ENCODE peak calls at places on chromosomes 4 and X, in six cellular contexts. Z, G, S, A, V and X are unnamed samples.

GRCh38 chr4:6017800-6018199 is 431 bp downstream of the C4orf50 start:
- DNase-seq in Z (no peak), G (no peak), S (no peak), A (no peak), V (no peak), X (no peak)

GRCh38 chrX:291411-291901 is 10.3 kb downstream of the PLCXD1 start:
- DNase-seq in Z (no peak), G (no peak), S (no peak), A (no peak), V (no peak), X (no peak)

GRCh38 chr4:7485096-7485495 is 50.4 kb upstream of the PSAPL1 start:
- DNase-seq in Z (no peak), G (no peak), S (no peak), A (no peak), V (no peak), X (no peak)

GRCh38 chr4:1746265-1746691 is 25.0 kb downstream of the TACC3 start:
- DNase-seq in Z (peak), G (peak), S (peak), A (peak), V (peak), X (peak)

GRCh38 chrX:133783273-133783672 is 202.1 kb downstream of the GPC3 start:
- DNase-seq in Z (peak), G (peak), S (no peak), A (no peak), V (no peak), X (no peak)

GRCh38 chr4:14985161-14985560 is 17.1 kb upstream of the CPEB2 start:
- DNase-seq in Z (no peak), G (no peak), S (no peak), A (no peak), V (no peak), X (no peak)

GRCh38 chr4:7546809-7547367 is 112.2 kb upstream of the PSAPL1 start:
- DNase-seq in Z (no peak), G (no peak), S (no peak), A (no peak), V (no peak), X (no peak)

GRCh38 chr4:102525099-102525498 is 23.9 kb downstream of the NFKB1 start:
- DNase-seq in Z (no peak), G (no peak), S (no peak), A (no peak), V (no peak), X (no peak)

GRCh38 chr4:80171251-80171650 is 26.1 kb upstream of the PRDM8 start:
- DNase-seq in Z (no peak), G (no peak), S (no peak), A (no peak), V (no peak), X (no peak)

GRCh38 chr4:12633058-12633651 is 851.0 kb downstream of the RAB28 start:
- DNase-seq in Z (peak), G (peak), S (peak), A (peak), V (peak), X (peak)

GRCh38 chr4:2068566-2068965 is 9.4 kb downstream of the NAT8L start:
- DNase-seq in Z (no peak), G (no peak), S (no peak), A (no peak), V (no peak), X (no peak)

GRCh38 chrX:48071064-48071985 is at the start of gene ZNF630:
- DNase-seq in Z (peak), G (peak), S (peak), A (peak), V (peak), X (no peak)

GRCh38 chr4:103008875-103009729 is 10.4 kb downstream of the SLC9B1 start:
- DNase-seq in Z (peak), G (peak), S (no peak), A (no peak), V (no peak), X (no peak)

GRCh38 chr4:73740353-73740778 is at the start of gene CXCL8:
- DNase-seq in Z (no peak), G (peak), S (no peak), A (no peak), V (peak), X (no peak)

GRCh38 chr4:8727131-8727530 is 134.6 kb downstream of the CPZ start:
- DNase-seq in Z (no peak), G (no peak), S (peak), A (no peak), V (no peak), X (no peak)

GRCh38 chrX:40107291-40108083 is 9.7 kb upstream of the BCOR start:
- DNase-seq in Z (no peak), G (no peak), S (peak), A (no peak), V (no peak), X (peak)

GRCh38 chr4:128572778-128573241 is 236.7 kb upstream of the JADE1 start:
- DNase-seq in Z (no peak), G (no peak), S (no peak), A (no peak), V (no peak), X (no peak)

GRCh38 chr4:78414116-78414515 is 137.5 kb upstream of the ANXA3 start:
- DNase-seq in Z (no peak), G (no peak), S (no peak), A (no peak), V (no peak), X (no peak)

GRCh38 chrX:46407753-46408130 is 137.5 kb downstream of the ZNF674 start:
- DNase-seq in Z (no peak), G (no peak), S (no peak), A (no peak), V (no peak), X (no peak)

GRCh38 chr4:83075271-83075670 is 39.3 kb downstream of the PLAC8 start:
- DNase-seq in Z (no peak), G (no peak), S (no peak), A (no peak), V (no peak), X (no peak)

GRCh38 chrX:108399427-108400165 is 38.6 kb downstream of the COL4A6 start:
- DNase-seq in Z (no peak), G (no peak), S (no peak), A (no peak), V (no peak), X (no peak)

GRCh38 chrX:10010686-10011085 is 43.5 kb downstream of the CLDN34 start:
- DNase-seq in Z (no peak), G (no peak), S (no peak), A (no peak), V (no peak), X (no peak)

GRCh38 chr4:7610062-7610670 is 175.4 kb upstream of the PSAPL1 start:
- DNase-seq in Z (no peak), G (no peak), S (no peak), A (no peak), V (no peak), X (no peak)

GRCh38 chrX:110213183-110213582 is 104.7 kb downstream of the AMMECR1 start:
- DNase-seq in Z (no peak), G (no peak), S (no peak), A (no peak), V (no peak), X (no peak)

GRCh38 chrX:110210417-110211139 is 107.3 kb downstream of the AMMECR1 start:
- DNase-seq in Z (no peak), G (no peak), S (no peak), A (no peak), V (no peak), X (no peak)

GRCh38 chrX:110214684-110215083 is 103.2 kb downstream of the AMMECR1 start:
- DNase-seq in Z (no peak), G (no peak), S (no peak), A (no peak), V (no peak), X (no peak)

GRCh38 chrX:110211340-110211739 is 106.5 kb downstream of the AMMECR1 start:
- DNase-seq in Z (no peak), G (no peak), S (no peak), A (no peak), V (no peak), X (no peak)

DNA sequence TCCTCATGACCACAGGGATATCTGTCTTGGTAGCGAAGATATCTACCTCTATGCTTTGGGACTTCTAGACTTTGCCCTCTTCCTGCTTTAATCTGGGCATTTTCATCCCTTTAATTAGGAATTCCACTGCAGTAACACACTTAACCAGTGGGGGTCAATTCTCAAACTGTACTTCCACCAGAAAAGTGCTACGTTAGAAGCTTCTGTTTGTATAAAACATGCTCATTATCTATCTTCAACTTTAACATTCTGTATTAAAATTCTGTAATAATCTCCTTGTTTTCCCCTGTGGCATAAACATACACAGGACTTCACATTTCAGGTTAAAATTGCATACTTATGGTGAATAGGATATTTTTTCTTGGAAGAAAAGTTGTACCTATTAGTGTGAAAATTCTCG is 105.6 kb downstream of the AMMECR1 start:
- DNase-seq in Z (no peak), G (no peak), S (no peak), A (no peak), V (no peak), X (no peak)
- TF ChIP-seq CTCF in Z (peak), G (peak), S (no peak), A (no peak), V (no peak), X (no peak)

GRCh38 chr4:140053185-140053584 is 100.8 kb downstream of the MAML3 start:
- DNase-seq in Z (no peak), G (no peak), S (no peak), A (no peak), V (no peak), X (no peak)

GRCh38 chr4:140054861-140055260 is 99.1 kb downstream of the MAML3 start:
- DNase-seq in Z (no peak), G (no peak), S (no peak), A (no peak), V (no peak), X (no peak)

GRCh38 chr4:140049024-140049923 is 104.7 kb downstream of the MAML3 start:
- DNase-seq in Z (peak), G (peak), S (no peak), A (peak), V (no peak), X (no peak)

GRCh38 chr4:140049924-140050681 is 103.9 kb downstream of the MAML3 start:
- DNase-seq in Z (no peak), G (peak), S (no peak), A (no peak), V (no peak), X (no peak)

GRCh38 chr4:140052050-140052449 is 101.9 kb downstream of the MAML3 start:
- DNase-seq in Z (no peak), G (peak), S (peak), A (peak), V (peak), X (no peak)
- TF ChIP-seq CTCF in Z (peak), G (peak), S (peak), A (peak), V (peak), X (no peak)

GRCh38 chr4:65033899-65034298 is 624.6 kb upstream of the TECRL start:
- DNase-seq in Z (no peak), G (no peak), S (no peak), A (no peak), V (no peak), X (no peak)
- TF ChIP-seq CTCF in Z (no peak), G (no peak), S (no peak), A (no peak), V (no peak), X (no peak)

GRCh38 chr4:152935661-152936445 is at the start of gene FHDC1:
- DNase-seq in Z (peak), G (no peak), S (no peak), A (no peak), V (peak), X (peak)
- TF ChIP-seq CTCF in Z (no peak), G (no peak), S (no peak), A (no peak), V (no peak), X (no peak)

GRCh38 chr4:176601156-176601555 is 191.6 kb downstream of the VEGFC start:
- DNase-seq in Z (no peak), G (no peak), S (no peak), A (no peak), V (no peak), X (no peak)
- TF ChIP-seq CTCF in Z (no peak), G (no peak), S (no peak), A (no peak), V (no peak), X (no peak)

GRCh38 chr4:153522800-153523089 is 56.6 kb downstream of the TMEM131L start:
- DNase-seq in Z (peak), G (peak), S (no peak), A (no peak), V (no peak), X (no peak)

GRCh38 chr4:153520871-153521329 is 54.7 kb downstream of the TMEM131L start:
- DNase-seq in Z (peak), G (no peak), S (no peak), A (no peak), V (no peak), X (no peak)

GRCh38 chr4:153521995-153522799 is 56.0 kb downstream of the TMEM131L start:
- DNase-seq in Z (peak), G (peak), S (no peak), A (peak), V (no peak), X (no peak)

GRCh38 chr4:153520227-153520626 is 54.1 kb downstream of the TMEM131L start:
- DNase-seq in Z (no peak), G (no peak), S (no peak), A (no peak), V (no peak), X (no peak)

DNA sequence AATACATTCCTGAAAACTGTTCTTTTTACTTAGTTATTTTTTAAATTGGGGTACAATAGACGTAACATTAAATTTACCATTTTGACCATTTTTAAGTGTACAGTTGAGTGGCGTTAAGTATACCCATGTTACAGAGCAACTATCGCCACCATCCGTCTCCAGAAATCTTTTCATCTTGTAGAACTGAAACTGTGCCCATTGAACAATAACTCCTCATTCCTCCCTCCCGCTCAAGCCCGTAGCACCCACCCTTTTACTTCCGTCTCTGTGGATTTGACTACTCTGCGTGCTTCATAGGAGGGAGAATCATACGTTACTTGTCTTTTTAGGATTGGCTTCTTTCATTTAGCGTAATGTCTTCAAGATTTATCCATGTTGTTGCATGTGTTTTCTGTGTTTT is 55.3 kb downstream of the TMEM131L start:
- DNase-seq in Z (no peak), G (peak), S (no peak), A (no peak), V (no peak), X (no peak)
- TF ChIP-seq CTCF in Z (no peak), G (peak), S (no peak), A (no peak), V (no peak), X (no peak)

GRCh38 chrX:130147631-130148030 is 18.0 kb downstream of the AIFM1 start:
- DNase-seq in Z (no peak), G (no peak), S (no peak), A (no peak), V (no peak), X (no peak)
- TF ChIP-seq CTCF in Z (no peak), G (no peak), S (no peak), A (no peak), V (no peak), X (no peak)

GRCh38 chr4:141654098-141654497 is 17.7 kb downstream of the IL15 start:
- DNase-seq in Z (no peak), G (no peak), S (peak), A (no peak), V (no peak), X (no peak)
- TF ChIP-seq CTCF in Z (peak), G (peak), S (peak), A (no peak), V (peak), X (no peak)